ENCODE peak calls at places on chromosome 14, in ten cellular contexts. One of them, this sample, is unnamed.

GRCh38 chr14:53193193-53193592 is 40.1 kb upstream of the DDHD1 start:
- DNase-seq in left ventricle myocardium inferior: no peak
- DNase-seq in ELR: peak
- DNase-seq in RPMI8226: no peak
- DNase-seq in C1 segment of cervical spinal cord: no peak
- DNase-seq in GM03348: no peak
- DNase-seq in activated gamma-delta T cell treated with Interleukin-2 at 50 U/mL for 16 hours: no peak
- DNase-seq in GM12892: no peak
- DNase-seq in nephron progenitor cell: no peak
- DNase-seq in AG08395: no peak
- DNase-seq in this sample: no peak

GRCh38 chr14:69536976-69537375 is 37.7 kb downstream of the CCDC177 start:
- DNase-seq in left ventricle myocardium inferior: no peak
- DNase-seq in ELR: no peak
- DNase-seq in RPMI8226: no peak
- DNase-seq in C1 segment of cervical spinal cord: no peak
- DNase-seq in GM03348: no peak
- DNase-seq in activated gamma-delta T cell treated with Interleukin-2 at 50 U/mL for 16 hours: no peak
- DNase-seq in GM12892: no peak
- DNase-seq in nephron progenitor cell: no peak
- DNase-seq in AG08395: no peak
- DNase-seq in this sample: no peak

GRCh38 chr14:67837011-67837624 is 17.5 kb downstream of the RAD51B start:
- DNase-seq in left ventricle myocardium inferior: no peak
- DNase-seq in ELR: peak
- DNase-seq in RPMI8226: peak
- DNase-seq in C1 segment of cervical spinal cord: peak
- DNase-seq in GM03348: peak
- DNase-seq in activated gamma-delta T cell treated with Interleukin-2 at 50 U/mL for 16 hours: peak
- DNase-seq in GM12892: no peak
- DNase-seq in nephron progenitor cell: peak
- DNase-seq in AG08395: peak
- DNase-seq in this sample: no peak

GRCh38 chr14:89139404-89140247 is 277.4 kb downstream of the FOXN3 start:
- DNase-seq in left ventricle myocardium inferior: no peak
- DNase-seq in ELR: no peak
- DNase-seq in RPMI8226: no peak
- DNase-seq in C1 segment of cervical spinal cord: no peak
- DNase-seq in GM03348: no peak
- DNase-seq in activated gamma-delta T cell treated with Interleukin-2 at 50 U/mL for 16 hours: no peak
- DNase-seq in GM12892: no peak
- DNase-seq in nephron progenitor cell: no peak
- DNase-seq in AG08395: no peak
- DNase-seq in this sample: no peak

GRCh38 chr14:80313806-80314205 is 102.5 kb upstream of the DIO2 start:
- DNase-seq in left ventricle myocardium inferior: no peak
- DNase-seq in ELR: no peak
- DNase-seq in RPMI8226: no peak
- DNase-seq in C1 segment of cervical spinal cord: no peak
- DNase-seq in GM03348: peak
- DNase-seq in activated gamma-delta T cell treated with Interleukin-2 at 50 U/mL for 16 hours: no peak
- DNase-seq in GM12892: no peak
- DNase-seq in nephron progenitor cell: no peak
- DNase-seq in AG08395: no peak
- DNase-seq in this sample: no peak

GRCh38 chr14:64708148-64709004 is 4.2 kb downstream of the PLEKHG3 start:
- DNase-seq in left ventricle myocardium inferior: no peak
- DNase-seq in ELR: peak
- DNase-seq in RPMI8226: peak
- DNase-seq in C1 segment of cervical spinal cord: peak
- DNase-seq in GM03348: no peak
- DNase-seq in activated gamma-delta T cell treated with Interleukin-2 at 50 U/mL for 16 hours: peak
- DNase-seq in GM12892: no peak
- DNase-seq in nephron progenitor cell: peak
- DNase-seq in AG08395: no peak
- DNase-seq in this sample: no peak

GRCh38 chr14:92105845-92106094 is 612 bp downstream of the ATXN3 start:
- DNase-seq in left ventricle myocardium inferior: peak
- DNase-seq in ELR: peak
- DNase-seq in RPMI8226: peak
- DNase-seq in C1 segment of cervical spinal cord: no peak
- DNase-seq in GM03348: peak
- DNase-seq in activated gamma-delta T cell treated with Interleukin-2 at 50 U/mL for 16 hours: no peak
- DNase-seq in GM12892: peak
- DNase-seq in nephron progenitor cell: peak
- DNase-seq in AG08395: peak
- DNase-seq in this sample: no peak

GRCh38 chr14:86420131-86420530 is 890.2 kb downstream of the FLRT2 start:
- DNase-seq in left ventricle myocardium inferior: no peak
- DNase-seq in ELR: no peak
- DNase-seq in RPMI8226: no peak
- DNase-seq in C1 segment of cervical spinal cord: no peak
- DNase-seq in GM03348: no peak
- DNase-seq in activated gamma-delta T cell treated with Interleukin-2 at 50 U/mL for 16 hours: no peak
- DNase-seq in GM12892: no peak
- DNase-seq in nephron progenitor cell: no peak
- DNase-seq in AG08395: no peak
- DNase-seq in this sample: no peak

GRCh38 chr14:68333265-68333664 is 459.6 kb downstream of the ZFP36L1 start:
- DNase-seq in left ventricle myocardium inferior: no peak
- DNase-seq in ELR: no peak
- DNase-seq in RPMI8226: peak
- DNase-seq in C1 segment of cervical spinal cord: no peak
- DNase-seq in GM03348: no peak
- DNase-seq in activated gamma-delta T cell treated with Interleukin-2 at 50 U/mL for 16 hours: no peak
- DNase-seq in GM12892: no peak
- DNase-seq in nephron progenitor cell: no peak
- DNase-seq in AG08395: no peak
- DNase-seq in this sample: no peak

GRCh38 chr14:75127903-75128595 is 1.2 kb upstream of the NEK9 start:
- DNase-seq in left ventricle myocardium inferior: no peak
- DNase-seq in ELR: peak
- DNase-seq in RPMI8226: no peak
- DNase-seq in C1 segment of cervical spinal cord: no peak
- DNase-seq in GM03348: no peak
- DNase-seq in activated gamma-delta T cell treated with Interleukin-2 at 50 U/mL for 16 hours: no peak
- DNase-seq in GM12892: no peak
- DNase-seq in nephron progenitor cell: no peak
- DNase-seq in AG08395: no peak
- DNase-seq in this sample: no peak

GRCh38 chr14:67853748-67854147 is 34.2 kb downstream of the RAD51B start:
- DNase-seq in left ventricle myocardium inferior: no peak
- DNase-seq in ELR: no peak
- DNase-seq in RPMI8226: no peak
- DNase-seq in C1 segment of cervical spinal cord: no peak
- DNase-seq in GM03348: no peak
- DNase-seq in activated gamma-delta T cell treated with Interleukin-2 at 50 U/mL for 16 hours: no peak
- DNase-seq in GM12892: no peak
- DNase-seq in nephron progenitor cell: no peak
- DNase-seq in AG08395: no peak
- DNase-seq in this sample: no peak

GRCh38 chr14:102421366-102422057 is 58.8 kb downstream of the TECPR2 start:
- DNase-seq in left ventricle myocardium inferior: no peak
- DNase-seq in ELR: no peak
- DNase-seq in RPMI8226: no peak
- DNase-seq in C1 segment of cervical spinal cord: no peak
- DNase-seq in GM03348: no peak
- DNase-seq in activated gamma-delta T cell treated with Interleukin-2 at 50 U/mL for 16 hours: no peak
- DNase-seq in GM12892: no peak
- DNase-seq in nephron progenitor cell: no peak
- DNase-seq in AG08395: no peak
- DNase-seq in this sample: no peak

GRCh38 chr14:74804219-74804825 is 41.2 kb downstream of the YLPM1 start:
- DNase-seq in left ventricle myocardium inferior: no peak
- DNase-seq in ELR: peak
- DNase-seq in RPMI8226: peak
- DNase-seq in C1 segment of cervical spinal cord: no peak
- DNase-seq in GM03348: peak
- DNase-seq in activated gamma-delta T cell treated with Interleukin-2 at 50 U/mL for 16 hours: peak
- DNase-seq in GM12892: no peak
- DNase-seq in nephron progenitor cell: no peak
- DNase-seq in AG08395: peak
- DNase-seq in this sample: no peak

GRCh38 chr14:101233861-101234587 is 327.3 kb upstream of the DIO3 start:
- DNase-seq in left ventricle myocardium inferior: no peak
- DNase-seq in ELR: no peak
- DNase-seq in RPMI8226: no peak
- DNase-seq in C1 segment of cervical spinal cord: no peak
- DNase-seq in GM03348: no peak
- DNase-seq in activated gamma-delta T cell treated with Interleukin-2 at 50 U/mL for 16 hours: no peak
- DNase-seq in GM12892: no peak
- DNase-seq in nephron progenitor cell: no peak
- DNase-seq in AG08395: no peak
- DNase-seq in this sample: no peak

GRCh38 chr14:99881011-99881410 is 87.8 kb downstream of the EML1 start:
- DNase-seq in left ventricle myocardium inferior: no peak
- DNase-seq in ELR: peak
- DNase-seq in RPMI8226: no peak
- DNase-seq in C1 segment of cervical spinal cord: peak
- DNase-seq in GM03348: peak
- DNase-seq in activated gamma-delta T cell treated with Interleukin-2 at 50 U/mL for 16 hours: no peak
- DNase-seq in GM12892: no peak
- DNase-seq in nephron progenitor cell: no peak
- DNase-seq in AG08395: peak
- DNase-seq in this sample: no peak